ENCODE peak calls at places on chromosomes 12 and 14, in six cellular contexts. One of them, this sample, is unnamed.

GRCh38 chr14:69695664-69696527 is 71.0 kb upstream of the SRSF5 start:
- DNase-seq in PC-9: peak
- DNase-seq in choroid plexus epithelial cell: peak
- DNase-seq in hepatocyte: no peak
- DNase-seq in dorsolateral prefrontal cortex: no peak
- DNase-seq in transverse colon: peak
- DNase-seq in this sample: no peak

GRCh38 chr14:92352158-92352985 is 29.4 kb downstream of the SLC24A4 start:
- DNase-seq in PC-9: no peak
- DNase-seq in choroid plexus epithelial cell: peak
- DNase-seq in hepatocyte: no peak
- DNase-seq in dorsolateral prefrontal cortex: no peak
- DNase-seq in transverse colon: no peak
- DNase-seq in this sample: peak

GRCh38 chr12:116707751-116708150 is 30.1 kb downstream of the SPRING1 start:
- DNase-seq in PC-9: no peak
- DNase-seq in choroid plexus epithelial cell: no peak
- DNase-seq in hepatocyte: no peak
- DNase-seq in dorsolateral prefrontal cortex: no peak
- DNase-seq in transverse colon: no peak
- DNase-seq in this sample: no peak

GRCh38 chr12:129257526-129257925 is 404.2 kb downstream of the GLT1D1 start:
- DNase-seq in PC-9: no peak
- DNase-seq in choroid plexus epithelial cell: no peak
- DNase-seq in hepatocyte: no peak
- DNase-seq in dorsolateral prefrontal cortex: no peak
- DNase-seq in transverse colon: no peak
- DNase-seq in this sample: no peak

GRCh38 chr12:94832780-94833760 is 170.4 kb downstream of the NDUFA12 start:
- DNase-seq in PC-9: peak
- DNase-seq in choroid plexus epithelial cell: peak
- DNase-seq in hepatocyte: peak
- DNase-seq in dorsolateral prefrontal cortex: no peak
- DNase-seq in transverse colon: no peak
- DNase-seq in this sample: no peak

GRCh38 chr12:91902860-91903683 is 242.6 kb downstream of the BTG1 start:
- DNase-seq in PC-9: no peak
- DNase-seq in choroid plexus epithelial cell: peak
- DNase-seq in hepatocyte: no peak
- DNase-seq in dorsolateral prefrontal cortex: no peak
- DNase-seq in transverse colon: no peak
- DNase-seq in this sample: no peak

GRCh38 chr14:92495041-92495440 is 18.5 kb upstream of the RIN3 start:
- DNase-seq in PC-9: no peak
- DNase-seq in choroid plexus epithelial cell: peak
- DNase-seq in hepatocyte: peak
- DNase-seq in dorsolateral prefrontal cortex: no peak
- DNase-seq in transverse colon: no peak
- DNase-seq in this sample: no peak

GRCh38 chr14:102751088-102751487 is 26.2 kb upstream of the TRAF3 start:
- DNase-seq in PC-9: no peak
- DNase-seq in choroid plexus epithelial cell: no peak
- DNase-seq in hepatocyte: no peak
- DNase-seq in dorsolateral prefrontal cortex: no peak
- DNase-seq in transverse colon: no peak
- DNase-seq in this sample: no peak

GRCh38 chr14:34227834-34228662 is 234.0 kb downstream of the SPTSSA start:
- DNase-seq in PC-9: peak
- DNase-seq in choroid plexus epithelial cell: peak
- DNase-seq in hepatocyte: peak
- DNase-seq in dorsolateral prefrontal cortex: peak
- DNase-seq in transverse colon: peak
- DNase-seq in this sample: peak

GRCh38 chr12:8697476-8698131 is at the start of gene RIMKLB:
- DNase-seq in PC-9: peak
- DNase-seq in choroid plexus epithelial cell: peak
- DNase-seq in hepatocyte: peak
- DNase-seq in dorsolateral prefrontal cortex: peak
- DNase-seq in transverse colon: peak
- DNase-seq in this sample: peak

GRCh38 chr12:108935165-108935564 is 55.3 kb downstream of the DAO start:
- DNase-seq in PC-9: no peak
- DNase-seq in choroid plexus epithelial cell: no peak
- DNase-seq in hepatocyte: no peak
- DNase-seq in dorsolateral prefrontal cortex: no peak
- DNase-seq in transverse colon: no peak
- DNase-seq in this sample: no peak

GRCh38 chr12:67541625-67541991 is 106.9 kb upstream of the DYRK2 start:
- DNase-seq in PC-9: peak
- DNase-seq in choroid plexus epithelial cell: no peak
- DNase-seq in hepatocyte: no peak
- DNase-seq in dorsolateral prefrontal cortex: no peak
- DNase-seq in transverse colon: no peak
- DNase-seq in this sample: no peak

GRCh38 chr12:74980510-74980909 is 229.1 kb downstream of the KCNC2 start:
- DNase-seq in PC-9: no peak
- DNase-seq in choroid plexus epithelial cell: no peak
- DNase-seq in hepatocyte: peak
- DNase-seq in dorsolateral prefrontal cortex: no peak
- DNase-seq in transverse colon: no peak
- DNase-seq in this sample: peak

GRCh38 chr12:104761091-104761490 is 197.0 kb downstream of the SLC41A2 start:
- DNase-seq in PC-9: no peak
- DNase-seq in choroid plexus epithelial cell: no peak
- DNase-seq in hepatocyte: no peak
- DNase-seq in dorsolateral prefrontal cortex: no peak
- DNase-seq in transverse colon: no peak
- DNase-seq in this sample: no peak

GRCh38 chr12:53543539-53543938 is 36.3 kb upstream of the NPFF start:
- DNase-seq in PC-9: peak
- DNase-seq in choroid plexus epithelial cell: peak
- DNase-seq in hepatocyte: peak
- DNase-seq in dorsolateral prefrontal cortex: peak
- DNase-seq in transverse colon: peak
- DNase-seq in this sample: peak

GRCh38 chr12:14910090-14910915 is 24.6 kb upstream of the MGP start:
- DNase-seq in PC-9: peak
- DNase-seq in choroid plexus epithelial cell: peak
- DNase-seq in hepatocyte: no peak
- DNase-seq in dorsolateral prefrontal cortex: no peak
- DNase-seq in transverse colon: no peak
- DNase-seq in this sample: no peak

GRCh38 chr12:59724011-59724703 is 128.3 kb downstream of the SLC16A7 start:
- DNase-seq in PC-9: no peak
- DNase-seq in choroid plexus epithelial cell: no peak
- DNase-seq in hepatocyte: no peak
- DNase-seq in dorsolateral prefrontal cortex: no peak
- DNase-seq in transverse colon: no peak
- DNase-seq in this sample: peak

GRCh38 chr14:32509632-32510187 is 180.6 kb downstream of the AKAP6 start:
- DNase-seq in PC-9: peak
- DNase-seq in choroid plexus epithelial cell: peak
- DNase-seq in hepatocyte: peak
- DNase-seq in dorsolateral prefrontal cortex: peak
- DNase-seq in transverse colon: peak
- DNase-seq in this sample: no peak

GRCh38 chr12:62426095-62426488 is 40.5 kb upstream of the MON2 start:
- DNase-seq in PC-9: no peak
- DNase-seq in choroid plexus epithelial cell: peak
- DNase-seq in hepatocyte: no peak
- DNase-seq in dorsolateral prefrontal cortex: no peak
- DNase-seq in transverse colon: no peak
- DNase-seq in this sample: no peak

GRCh38 chr12:26867084-26867483 is 34.1 kb upstream of the ITPR2 start:
- DNase-seq in PC-9: no peak
- DNase-seq in choroid plexus epithelial cell: no peak
- DNase-seq in hepatocyte: no peak
- DNase-seq in dorsolateral prefrontal cortex: no peak
- DNase-seq in transverse colon: no peak
- DNase-seq in this sample: no peak

GRCh38 chr12:26857465-26858176 is 24.6 kb upstream of the ITPR2 start:
- DNase-seq in PC-9: no peak
- DNase-seq in choroid plexus epithelial cell: no peak
- DNase-seq in hepatocyte: no peak
- DNase-seq in dorsolateral prefrontal cortex: no peak
- DNase-seq in transverse colon: no peak
- DNase-seq in this sample: no peak

GRCh38 chr12:26868505-26869494 is 35.8 kb upstream of the ITPR2 start:
- DNase-seq in PC-9: no peak
- DNase-seq in choroid plexus epithelial cell: no peak
- DNase-seq in hepatocyte: no peak
- DNase-seq in dorsolateral prefrontal cortex: no peak
- DNase-seq in transverse colon: no peak
- DNase-seq in this sample: no peak

GRCh38 chr12:26861690-26862089 is 28.7 kb upstream of the ITPR2 start:
- DNase-seq in PC-9: no peak
- DNase-seq in choroid plexus epithelial cell: no peak
- DNase-seq in hepatocyte: no peak
- DNase-seq in dorsolateral prefrontal cortex: no peak
- DNase-seq in transverse colon: no peak
- DNase-seq in this sample: no peak

GRCh38 chr12:26863515-26863914 is 30.5 kb upstream of the ITPR2 start:
- DNase-seq in PC-9: no peak
- DNase-seq in choroid plexus epithelial cell: peak
- DNase-seq in hepatocyte: no peak
- DNase-seq in dorsolateral prefrontal cortex: no peak
- DNase-seq in transverse colon: no peak
- DNase-seq in this sample: no peak
- TF ChIP-seq CTCF in PC-9: no peak
- TF ChIP-seq CTCF in choroid plexus epithelial cell: peak
- TF ChIP-seq CTCF in hepatocyte: peak
- TF ChIP-seq CTCF in dorsolateral prefrontal cortex: no peak
- TF ChIP-seq CTCF in transverse colon: no peak
- TF ChIP-seq CTCF in this sample: peak

GRCh38 chr12:96986883-96987523 is 79.9 kb downstream of the NEDD1 start:
- DNase-seq in PC-9: no peak
- DNase-seq in choroid plexus epithelial cell: peak
- DNase-seq in hepatocyte: peak
- DNase-seq in dorsolateral prefrontal cortex: no peak
- DNase-seq in transverse colon: no peak
- DNase-seq in this sample: peak
- H3K4me3 ChIP-seq in PC-9: no peak
- H3K4me3 ChIP-seq in choroid plexus epithelial cell: no peak
- H3K4me3 ChIP-seq in hepatocyte: no peak
- H3K4me3 ChIP-seq in dorsolateral prefrontal cortex: no peak
- H3K4me3 ChIP-seq in transverse colon: no peak
- H3K4me3 ChIP-seq in this sample: no peak

DNA sequence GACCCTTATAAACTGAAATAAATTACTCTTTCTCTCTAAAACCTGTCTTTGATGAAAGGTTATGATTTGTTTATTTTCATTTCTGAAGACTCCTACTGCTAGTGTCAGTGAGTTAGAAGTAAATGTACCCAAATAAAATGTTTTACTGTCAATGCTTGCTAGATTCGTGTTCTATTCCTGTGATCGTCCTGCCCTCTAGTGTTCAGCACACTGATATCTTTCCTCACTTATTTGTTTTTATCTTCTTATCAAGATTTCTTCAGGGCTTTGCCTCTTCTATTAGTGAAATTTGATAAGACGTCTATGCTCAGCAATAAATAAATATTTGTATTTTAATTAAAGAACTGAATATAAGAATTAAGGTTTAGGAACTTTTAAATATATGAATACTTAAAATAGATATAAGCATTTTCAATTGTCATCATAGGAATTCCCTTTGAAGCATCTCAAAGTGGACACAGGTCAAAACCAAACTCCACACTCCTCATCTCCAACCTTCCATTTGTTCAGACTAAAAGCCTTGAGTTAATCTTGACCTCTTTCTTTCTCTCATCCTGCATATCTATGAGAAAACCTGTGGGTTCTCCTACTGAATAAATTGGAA is 75.8 kb downstream of the C12orf50 start:
- DNase-seq in PC-9: peak
- DNase-seq in choroid plexus epithelial cell: peak
- DNase-seq in hepatocyte: peak
- DNase-seq in dorsolateral prefrontal cortex: no peak
- DNase-seq in transverse colon: no peak
- DNase-seq in this sample: no peak
- TF ChIP-seq CTCF in PC-9: peak
- TF ChIP-seq CTCF in choroid plexus epithelial cell: peak
- TF ChIP-seq CTCF in hepatocyte: peak
- TF ChIP-seq CTCF in dorsolateral prefrontal cortex: peak
- TF ChIP-seq CTCF in transverse colon: no peak
- TF ChIP-seq CTCF in this sample: peak

DNA sequence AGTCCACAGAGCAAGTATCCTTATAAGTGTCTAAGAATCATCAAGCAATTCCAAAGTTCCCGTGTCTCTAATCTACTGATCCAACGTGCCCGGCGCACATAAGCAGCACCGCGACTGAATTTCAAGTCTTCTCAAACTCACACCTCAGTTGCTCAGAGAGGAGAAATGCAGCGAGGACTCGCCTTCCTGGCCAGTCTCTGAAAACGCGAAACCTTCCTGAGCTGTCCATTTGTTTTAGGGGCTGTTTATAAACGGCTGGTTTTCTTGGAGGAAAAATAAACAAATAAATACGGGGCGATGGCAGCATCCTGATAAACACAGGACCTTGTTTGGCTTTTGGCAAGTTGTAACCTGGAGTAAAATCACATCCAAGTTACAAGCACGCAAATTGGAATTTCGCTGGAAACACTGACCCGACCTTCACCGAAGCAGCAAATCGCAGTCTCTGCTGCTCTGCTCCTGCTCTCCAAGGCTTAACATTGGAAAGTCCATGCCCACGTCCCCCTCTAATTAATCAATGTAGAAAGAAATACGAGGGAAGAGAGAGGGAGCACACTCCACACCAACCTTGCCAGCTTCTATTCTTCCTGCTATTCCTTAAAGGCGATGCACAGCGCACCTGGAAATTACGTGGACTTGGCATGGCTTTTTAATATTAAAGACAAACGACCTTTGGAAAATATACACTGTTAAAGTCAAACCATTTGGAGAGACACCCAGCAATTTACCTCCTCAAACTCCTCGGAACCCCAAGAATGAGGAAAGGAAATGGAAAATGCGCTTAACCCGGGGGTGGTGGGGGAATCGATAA is 248.7 kb downstream of the APAF1 start:
- DNase-seq in PC-9: no peak
- DNase-seq in choroid plexus epithelial cell: no peak
- DNase-seq in hepatocyte: no peak
- DNase-seq in dorsolateral prefrontal cortex: no peak
- DNase-seq in transverse colon: no peak
- DNase-seq in this sample: no peak
- H3K4me3 ChIP-seq in PC-9: no peak
- H3K4me3 ChIP-seq in choroid plexus epithelial cell: no peak
- H3K4me3 ChIP-seq in hepatocyte: no peak
- H3K4me3 ChIP-seq in dorsolateral prefrontal cortex: peak
- H3K4me3 ChIP-seq in transverse colon: no peak
- H3K4me3 ChIP-seq in this sample: no peak

This sample was measured in Caco-2.